ENCODE peak calls at places on chromosomes 7 and 10, in eight cellular contexts. One of them, this sample, is unnamed.

GRCh38 chr10:46227571-46228075 is 59.2 kb upstream of the ANTXRL start:
- DNase-seq in activated CD4-positive, CD25-positive, alpha-beta regulatory T cell treated with anti-CD3 and anti-CD28 coated beads, Interleukin-2, amount 50 U/mL, for 72 hours: peak
- DNase-seq in Calu3: no peak
- DNase-seq in activated effector memory CD4-positive, alpha-beta T cell treated with Interleukin-2 at 50 U/mL for 16 hours: no peak
- DNase-seq in OCI-M1: no peak
- DNase-seq in anterior cingulate cortex: no peak
- DNase-seq in activated CD4-positive, alpha-beta memory T cell treated with anti-CD3 and anti-CD28 coated beads for 36 hours: no peak
- DNase-seq in PC-3: no peak
- DNase-seq in this sample: no peak

GRCh38 chr7:102197599-102197998 is 89.1 kb upstream of the SH2B2 start:
- DNase-seq in activated CD4-positive, CD25-positive, alpha-beta regulatory T cell treated with anti-CD3 and anti-CD28 coated beads, Interleukin-2, amount 50 U/mL, for 72 hours: no peak
- DNase-seq in Calu3: no peak
- DNase-seq in activated effector memory CD4-positive, alpha-beta T cell treated with Interleukin-2 at 50 U/mL for 16 hours: no peak
- DNase-seq in OCI-M1: no peak
- DNase-seq in anterior cingulate cortex: no peak
- DNase-seq in activated CD4-positive, alpha-beta memory T cell treated with anti-CD3 and anti-CD28 coated beads for 36 hours: no peak
- DNase-seq in PC-3: no peak
- DNase-seq in this sample: no peak

GRCh38 chr10:33365871-33366411 is 31.5 kb upstream of the NRP1 start:
- DNase-seq in activated CD4-positive, CD25-positive, alpha-beta regulatory T cell treated with anti-CD3 and anti-CD28 coated beads, Interleukin-2, amount 50 U/mL, for 72 hours: no peak
- DNase-seq in Calu3: peak
- DNase-seq in activated effector memory CD4-positive, alpha-beta T cell treated with Interleukin-2 at 50 U/mL for 16 hours: no peak
- DNase-seq in OCI-M1: peak
- DNase-seq in anterior cingulate cortex: no peak
- DNase-seq in activated CD4-positive, alpha-beta memory T cell treated with anti-CD3 and anti-CD28 coated beads for 36 hours: peak
- DNase-seq in PC-3: peak
- DNase-seq in this sample: no peak

GRCh38 chr7:1715331-1715625 is 45.2 kb downstream of the ELFN1 start:
- DNase-seq in activated CD4-positive, CD25-positive, alpha-beta regulatory T cell treated with anti-CD3 and anti-CD28 coated beads, Interleukin-2, amount 50 U/mL, for 72 hours: no peak
- DNase-seq in Calu3: no peak
- DNase-seq in activated effector memory CD4-positive, alpha-beta T cell treated with Interleukin-2 at 50 U/mL for 16 hours: no peak
- DNase-seq in OCI-M1: no peak
- DNase-seq in anterior cingulate cortex: no peak
- DNase-seq in activated CD4-positive, alpha-beta memory T cell treated with anti-CD3 and anti-CD28 coated beads for 36 hours: no peak
- DNase-seq in PC-3: no peak
- DNase-seq in this sample: no peak

GRCh38 chr10:117653170-117653515 is 110.6 kb downstream of the EMX2 start:
- DNase-seq in activated CD4-positive, CD25-positive, alpha-beta regulatory T cell treated with anti-CD3 and anti-CD28 coated beads, Interleukin-2, amount 50 U/mL, for 72 hours: no peak
- DNase-seq in Calu3: peak
- DNase-seq in activated effector memory CD4-positive, alpha-beta T cell treated with Interleukin-2 at 50 U/mL for 16 hours: no peak
- DNase-seq in OCI-M1: no peak
- DNase-seq in anterior cingulate cortex: no peak
- DNase-seq in activated CD4-positive, alpha-beta memory T cell treated with anti-CD3 and anti-CD28 coated beads for 36 hours: peak
- DNase-seq in PC-3: peak
- DNase-seq in this sample: peak

GRCh38 chr7:100484636-100485114 is 948 bp downstream of the NYAP1 start:
- DNase-seq in activated CD4-positive, CD25-positive, alpha-beta regulatory T cell treated with anti-CD3 and anti-CD28 coated beads, Interleukin-2, amount 50 U/mL, for 72 hours: no peak
- DNase-seq in Calu3: no peak
- DNase-seq in activated effector memory CD4-positive, alpha-beta T cell treated with Interleukin-2 at 50 U/mL for 16 hours: no peak
- DNase-seq in OCI-M1: no peak
- DNase-seq in anterior cingulate cortex: no peak
- DNase-seq in activated CD4-positive, alpha-beta memory T cell treated with anti-CD3 and anti-CD28 coated beads for 36 hours: no peak
- DNase-seq in PC-3: no peak
- DNase-seq in this sample: no peak

GRCh38 chr10:47021850-47022249 is 110.6 kb downstream of the PTPN20 start:
- DNase-seq in activated CD4-positive, CD25-positive, alpha-beta regulatory T cell treated with anti-CD3 and anti-CD28 coated beads, Interleukin-2, amount 50 U/mL, for 72 hours: no peak
- DNase-seq in Calu3: no peak
- DNase-seq in activated effector memory CD4-positive, alpha-beta T cell treated with Interleukin-2 at 50 U/mL for 16 hours: no peak
- DNase-seq in OCI-M1: no peak
- DNase-seq in anterior cingulate cortex: no peak
- DNase-seq in activated CD4-positive, alpha-beta memory T cell treated with anti-CD3 and anti-CD28 coated beads for 36 hours: no peak
- DNase-seq in PC-3: no peak
- DNase-seq in this sample: no peak

GRCh38 chr10:108862691-108863350 is 1060.5 kb downstream of the XPNPEP1 start:
- DNase-seq in activated CD4-positive, CD25-positive, alpha-beta regulatory T cell treated with anti-CD3 and anti-CD28 coated beads, Interleukin-2, amount 50 U/mL, for 72 hours: no peak
- DNase-seq in Calu3: no peak
- DNase-seq in activated effector memory CD4-positive, alpha-beta T cell treated with Interleukin-2 at 50 U/mL for 16 hours: no peak
- DNase-seq in OCI-M1: peak
- DNase-seq in anterior cingulate cortex: no peak
- DNase-seq in activated CD4-positive, alpha-beta memory T cell treated with anti-CD3 and anti-CD28 coated beads for 36 hours: no peak
- DNase-seq in PC-3: peak
- DNase-seq in this sample: no peak

GRCh38 chr7:135789956-135790355 is 41.3 kb upstream of the FAM180A start:
- DNase-seq in activated CD4-positive, CD25-positive, alpha-beta regulatory T cell treated with anti-CD3 and anti-CD28 coated beads, Interleukin-2, amount 50 U/mL, for 72 hours: no peak
- DNase-seq in Calu3: no peak
- DNase-seq in activated effector memory CD4-positive, alpha-beta T cell treated with Interleukin-2 at 50 U/mL for 16 hours: no peak
- DNase-seq in OCI-M1: no peak
- DNase-seq in anterior cingulate cortex: no peak
- DNase-seq in activated CD4-positive, alpha-beta memory T cell treated with anti-CD3 and anti-CD28 coated beads for 36 hours: no peak
- DNase-seq in PC-3: no peak
- DNase-seq in this sample: no peak

GRCh38 chr7:47035522-47035921 is 546.4 kb downstream of the TNS3 start:
- DNase-seq in activated CD4-positive, CD25-positive, alpha-beta regulatory T cell treated with anti-CD3 and anti-CD28 coated beads, Interleukin-2, amount 50 U/mL, for 72 hours: no peak
- DNase-seq in Calu3: no peak
- DNase-seq in activated effector memory CD4-positive, alpha-beta T cell treated with Interleukin-2 at 50 U/mL for 16 hours: no peak
- DNase-seq in OCI-M1: no peak
- DNase-seq in anterior cingulate cortex: no peak
- DNase-seq in activated CD4-positive, alpha-beta memory T cell treated with anti-CD3 and anti-CD28 coated beads for 36 hours: no peak
- DNase-seq in PC-3: no peak
- DNase-seq in this sample: no peak

GRCh38 chr10:38027992-38028391 is 17.5 kb downstream of the ZNF33A start:
- DNase-seq in activated CD4-positive, CD25-positive, alpha-beta regulatory T cell treated with anti-CD3 and anti-CD28 coated beads, Interleukin-2, amount 50 U/mL, for 72 hours: no peak
- DNase-seq in Calu3: no peak
- DNase-seq in activated effector memory CD4-positive, alpha-beta T cell treated with Interleukin-2 at 50 U/mL for 16 hours: no peak
- DNase-seq in OCI-M1: no peak
- DNase-seq in anterior cingulate cortex: no peak
- DNase-seq in activated CD4-positive, alpha-beta memory T cell treated with anti-CD3 and anti-CD28 coated beads for 36 hours: no peak
- DNase-seq in PC-3: peak
- DNase-seq in this sample: no peak

GRCh38 chr10:117549100-117549499 is 6.6 kb downstream of the EMX2 start:
- DNase-seq in activated CD4-positive, CD25-positive, alpha-beta regulatory T cell treated with anti-CD3 and anti-CD28 coated beads, Interleukin-2, amount 50 U/mL, for 72 hours: no peak
- DNase-seq in Calu3: no peak
- DNase-seq in activated effector memory CD4-positive, alpha-beta T cell treated with Interleukin-2 at 50 U/mL for 16 hours: no peak
- DNase-seq in OCI-M1: no peak
- DNase-seq in anterior cingulate cortex: no peak
- DNase-seq in activated CD4-positive, alpha-beta memory T cell treated with anti-CD3 and anti-CD28 coated beads for 36 hours: no peak
- DNase-seq in PC-3: no peak
- DNase-seq in this sample: no peak

GRCh38 chr7:4849390-4849789 is 12.4 kb downstream of the PAPOLB start:
- DNase-seq in activated CD4-positive, CD25-positive, alpha-beta regulatory T cell treated with anti-CD3 and anti-CD28 coated beads, Interleukin-2, amount 50 U/mL, for 72 hours: no peak
- DNase-seq in Calu3: peak
- DNase-seq in activated effector memory CD4-positive, alpha-beta T cell treated with Interleukin-2 at 50 U/mL for 16 hours: no peak
- DNase-seq in OCI-M1: peak
- DNase-seq in anterior cingulate cortex: no peak
- DNase-seq in activated CD4-positive, alpha-beta memory T cell treated with anti-CD3 and anti-CD28 coated beads for 36 hours: peak
- DNase-seq in PC-3: peak
- DNase-seq in this sample: no peak

GRCh38 chr7:84975586-84976185 is 211.2 kb downstream of the SEMA3D start:
- DNase-seq in activated CD4-positive, CD25-positive, alpha-beta regulatory T cell treated with anti-CD3 and anti-CD28 coated beads, Interleukin-2, amount 50 U/mL, for 72 hours: no peak
- DNase-seq in Calu3: no peak
- DNase-seq in activated effector memory CD4-positive, alpha-beta T cell treated with Interleukin-2 at 50 U/mL for 16 hours: no peak
- DNase-seq in OCI-M1: no peak
- DNase-seq in anterior cingulate cortex: no peak
- DNase-seq in activated CD4-positive, alpha-beta memory T cell treated with anti-CD3 and anti-CD28 coated beads for 36 hours: no peak
- DNase-seq in PC-3: no peak
- DNase-seq in this sample: no peak

GRCh38 chr7:99112097-99112496 is 31.8 kb downstream of the SMURF1 start:
- DNase-seq in activated CD4-positive, CD25-positive, alpha-beta regulatory T cell treated with anti-CD3 and anti-CD28 coated beads, Interleukin-2, amount 50 U/mL, for 72 hours: no peak
- DNase-seq in Calu3: no peak
- DNase-seq in activated effector memory CD4-positive, alpha-beta T cell treated with Interleukin-2 at 50 U/mL for 16 hours: no peak
- DNase-seq in OCI-M1: peak
- DNase-seq in anterior cingulate cortex: no peak
- DNase-seq in activated CD4-positive, alpha-beta memory T cell treated with anti-CD3 and anti-CD28 coated beads for 36 hours: no peak
- DNase-seq in PC-3: peak
- DNase-seq in this sample: no peak

GRCh38 chr10:49410365-49411074 is 14.6 kb upstream of the DRGX start:
- DNase-seq in activated CD4-positive, CD25-positive, alpha-beta regulatory T cell treated with anti-CD3 and anti-CD28 coated beads, Interleukin-2, amount 50 U/mL, for 72 hours: no peak
- DNase-seq in Calu3: no peak
- DNase-seq in activated effector memory CD4-positive, alpha-beta T cell treated with Interleukin-2 at 50 U/mL for 16 hours: no peak
- DNase-seq in OCI-M1: no peak
- DNase-seq in anterior cingulate cortex: no peak
- DNase-seq in activated CD4-positive, alpha-beta memory T cell treated with anti-CD3 and anti-CD28 coated beads for 36 hours: no peak
- DNase-seq in PC-3: peak
- DNase-seq in this sample: no peak

GRCh38 chr7:5750026-5750425 is 31.4 kb downstream of the RNF216 start:
- DNase-seq in activated CD4-positive, CD25-positive, alpha-beta regulatory T cell treated with anti-CD3 and anti-CD28 coated beads, Interleukin-2, amount 50 U/mL, for 72 hours: no peak
- DNase-seq in Calu3: no peak
- DNase-seq in activated effector memory CD4-positive, alpha-beta T cell treated with Interleukin-2 at 50 U/mL for 16 hours: no peak
- DNase-seq in OCI-M1: no peak
- DNase-seq in anterior cingulate cortex: no peak
- DNase-seq in activated CD4-positive, alpha-beta memory T cell treated with anti-CD3 and anti-CD28 coated beads for 36 hours: no peak
- DNase-seq in PC-3: no peak
- DNase-seq in this sample: no peak

GRCh38 chr10:124728071-124728829 is 15.9 kb downstream of the FAM53B start:
- DNase-seq in activated CD4-positive, CD25-positive, alpha-beta regulatory T cell treated with anti-CD3 and anti-CD28 coated beads, Interleukin-2, amount 50 U/mL, for 72 hours: peak
- DNase-seq in Calu3: no peak
- DNase-seq in activated effector memory CD4-positive, alpha-beta T cell treated with Interleukin-2 at 50 U/mL for 16 hours: no peak
- DNase-seq in OCI-M1: no peak
- DNase-seq in anterior cingulate cortex: peak
- DNase-seq in activated CD4-positive, alpha-beta memory T cell treated with anti-CD3 and anti-CD28 coated beads for 36 hours: peak
- DNase-seq in PC-3: no peak
- DNase-seq in this sample: no peak

This sample was measured in putamen.